ENCODE peak calls at places on chromosomes 11 and 22, in four cellular contexts. J is A172, T is tibial artery, O is GM12865. U is an unnamed sample.

GRCh38 chr22:47127441-47127871 is 365.0 kb downstream of the TBC1D22A start:
- DNase-seq in J (no peak), T (no peak), O (no peak), U (no peak)

GRCh38 chr11:78318733-78319132 is 98.9 kb downstream of the GAB2 start:
- DNase-seq in J (no peak), T (no peak), O (no peak), U (no peak)

GRCh38 chr11:35454362-35454761 is 35.0 kb upstream of the SLC1A2 start:
- DNase-seq in J (no peak), T (no peak), O (no peak), U (no peak)

GRCh38 chr11:3745161-3745560 is 52.2 kb downstream of the NUP98 start:
- DNase-seq in J (no peak), T (no peak), O (no peak), U (peak; percentile 15)

GRCh38 chr11:125082611-125083311 is 19.7 kb downstream of the SLC37A2 start:
- DNase-seq in J (peak; percentile 49), T (no peak), O (no peak), U (peak; percentile 85)

GRCh38 chr22:36767035-36767775 is 8.7 kb downstream of the IFT27 start:
- DNase-seq in J (no peak), T (no peak), O (no peak), U (no peak)

GRCh38 chr11:79617561-79617960 is 176.7 kb upstream of the TENM4 start:
- DNase-seq in J (no peak), T (no peak), O (no peak), U (peak; percentile 63)

GRCh38 chr11:119671048-119671447 is 58.0 kb downstream of the NECTIN1 start:
- DNase-seq in J (no peak), T (peak; percentile 29), O (no peak), U (no peak)

GRCh38 chr11:2549491-2549875 is 104.7 kb downstream of the KCNQ1 start:
- DNase-seq in J (no peak), T (no peak), O (no peak), U (no peak)

GRCh38 chr11:74720596-74721478 is 10.4 kb downstream of the CHRDL2 start:
- DNase-seq in J (no peak), T (peak; percentile 71), O (no peak), U (no peak)

GRCh38 chr22:20514658-20515406 is 7.4 kb downstream of the MED15 start:
- DNase-seq in J (peak; percentile 60), T (no peak), O (no peak), U (peak; percentile 69)

GRCh38 chr22:31179345-31179744 is 19.4 kb downstream of the RNF185 start:
- DNase-seq in J (peak; percentile 43), T (no peak), O (no peak), U (peak; percentile 52)

GRCh38 chr11:121540627-121541026 is 87.9 kb upstream of the SORL1-AS1 start:
- DNase-seq in J (peak; percentile 33), T (no peak), O (peak; percentile 23), U (peak; percentile 95)

GRCh38 chr11:69312418-69313399 is 18.8 kb downstream of the MYEOV start:
- DNase-seq in J (no peak), T (no peak), O (no peak), U (no peak)

GRCh38 chr11:80443177-80443576 is 1002.3 kb upstream of the TENM4 start:
- DNase-seq in J (no peak), T (no peak), O (no peak), U (no peak)

GRCh38 chr11:128283445-128283844 is 303.9 kb downstream of the ETS1 start:
- DNase-seq in J (no peak), T (no peak), O (no peak), U (no peak)

GRCh38 chr11:108734956-108735559 is 70.2 kb downstream of the DDX10 start:
- DNase-seq in J (peak; percentile 3), T (no peak), O (peak; percentile 60), U (no peak)

GRCh38 chr11:5129457-5129877 is 8.7 kb downstream of the OR52A5 start:
- DNase-seq in J (peak; percentile 19), T (no peak), O (no peak), U (no peak)

GRCh38 chr11:34274712-34275398 is 83.0 kb downstream of the ABTB2 start:
- DNase-seq in J (peak; percentile 96), T (peak; percentile 93), O (no peak), U (peak; percentile 98)

GRCh38 chr11:17423533-17424310 is 35.3 kb upstream of the KCNJ11 start:
- DNase-seq in J (no peak), T (no peak), O (no peak), U (no peak)

GRCh38 chr11:69791266-69791665 is 16.1 kb upstream of the FGF4 start:
- DNase-seq in J (peak; percentile 76), T (no peak), O (no peak), U (no peak)

GRCh38 chr11:34825670-34826383 is 90.4 kb downstream of the APIP start:
- DNase-seq in J (no peak), T (no peak), O (no peak), U (no peak)

GRCh38 chr22:37425800-37426531 is 1.3 kb downstream of the ELFN2 start:
- DNase-seq in J (peak; percentile 62), T (no peak), O (no peak), U (peak; percentile 67)

GRCh38 chr11:122069946-122070345 is 46.1 kb downstream of the BLID start:
- DNase-seq in J (peak; percentile 52), T (peak; percentile 75), O (peak; percentile 67), U (peak; percentile 29)

GRCh38 chr11:122804161-122804560 is 34.1 kb upstream of the CRTAM start:
- DNase-seq in J (no peak), T (no peak), O (no peak), U (peak; percentile 91)

GRCh38 chr11:86692317-86692716 is 19.9 kb upstream of the ME3 start:
- DNase-seq in J (no peak), T (no peak), O (no peak), U (no peak)

GRCh38 chr11:63945482-63946163 is 6.8 kb downstream of the NAA40 start:
- DNase-seq in J (peak; percentile 64), T (peak; percentile 68), O (peak; percentile 60), U (no peak)

GRCh38 chr11:66313321-66314185 is 3.3 kb downstream of the CD248 start:
- DNase-seq in J (no peak), T (no peak), O (no peak), U (no peak)

GRCh38 chr11:132139181-132139580 is 768.8 kb downstream of the NTM start:
- DNase-seq in J (no peak), T (no peak), O (no peak), U (peak; percentile 53)

GRCh38 chr11:34809191-34810106 is 106.7 kb downstream of the APIP start:
- DNase-seq in J (peak; percentile 75), T (no peak), O (no peak), U (peak; percentile 77)

GRCh38 chr11:113411536-113411935 is 24.0 kb downstream of the ANKK1 start:
- DNase-seq in J (no peak), T (no peak), O (no peak), U (no peak)

GRCh38 chr11:110094298-110095073 is 1.3 kb downstream of the ZC3H12C start:
- DNase-seq in J (no peak), T (no peak), O (no peak), U (no peak)

GRCh38 chr11:74971424-74971823 is 17.3 kb upstream of the NEU3 start:
- DNase-seq in J (no peak), T (no peak), O (no peak), U (no peak)

GRCh38 chr11:7871056-7871455 is 60.0 kb downstream of the OR10A6 start:
- DNase-seq in J (no peak), T (no peak), O (no peak), U (peak; percentile 86)

GRCh38 chr11:2530855-2531200 is 86.0 kb downstream of the KCNQ1 start:
- DNase-seq in J (no peak), T (no peak), O (no peak), U (no peak)

GRCh38 chr22:22751043-22751603 is 106.7 kb downstream of the GGTLC2 start:
- DNase-seq in J (no peak), T (no peak), O (no peak), U (no peak)

GRCh38 chr22:36505998-36506635 is 723 bp downstream of the FOXRED2 start:
- DNase-seq in J (no peak), T (no peak), O (no peak), U (no peak)

GRCh38 chr11:44987506-44987905 is 36.8 kb upstream of the TP53I11 start:
- DNase-seq in J (no peak), T (no peak), O (no peak), U (no peak)

GRCh38 chr22:31160328-31160978 is 471 bp downstream of the RNF185 start:
- DNase-seq in J (no peak), T (peak; percentile 36), O (no peak), U (no peak)

GRCh38 chr11:111762526-111762925 is 3.7 kb downstream of the PPP2R1B start:
- DNase-seq in J (no peak), T (no peak), O (no peak), U (no peak)